ENCODE peak calls at places on chromosomes 12 and 14, in nine cellular contexts. One of them, this sample, is unnamed.

GRCh38 chr14:105484069-105484996 is 2.4 kb upstream of the CRIP1 start:
- DNase-seq in OCI-LY7: no peak
- DNase-seq in pancreas: no peak
- DNase-seq in iPS DF 6.9: no peak
- DNase-seq in CD4-positive, alpha-beta memory T cell: peak; percentile 88
- DNase-seq in GM12878: no peak
- DNase-seq in aorta: peak; percentile 78
- DNase-seq in MM.1S: no peak
- DNase-seq in ovary: no peak
- DNase-seq in this sample: peak; percentile 47

GRCh38 chr12:3185260-3185870 is 108.2 kb downstream of the TSPAN9 start:
- DNase-seq in OCI-LY7: no peak
- DNase-seq in pancreas: no peak
- DNase-seq in iPS DF 6.9: no peak
- DNase-seq in CD4-positive, alpha-beta memory T cell: no peak
- DNase-seq in GM12878: no peak
- DNase-seq in aorta: peak; percentile 77
- DNase-seq in MM.1S: no peak
- DNase-seq in ovary: no peak
- DNase-seq in this sample: no peak

GRCh38 chr12:58465418-58465817 is 454.9 kb downstream of the LRIG3 start:
- DNase-seq in OCI-LY7: no peak
- DNase-seq in pancreas: no peak
- DNase-seq in iPS DF 6.9: no peak
- DNase-seq in CD4-positive, alpha-beta memory T cell: no peak
- DNase-seq in GM12878: no peak
- DNase-seq in aorta: no peak
- DNase-seq in MM.1S: no peak
- DNase-seq in ovary: no peak
- DNase-seq in this sample: no peak

GRCh38 chr14:77590845-77591506 is 25.5 kb downstream of the SPTLC2 start:
- DNase-seq in OCI-LY7: no peak
- DNase-seq in pancreas: no peak
- DNase-seq in iPS DF 6.9: no peak
- DNase-seq in CD4-positive, alpha-beta memory T cell: no peak
- DNase-seq in GM12878: no peak
- DNase-seq in aorta: no peak
- DNase-seq in MM.1S: no peak
- DNase-seq in ovary: no peak
- DNase-seq in this sample: no peak

GRCh38 chr14:23494223-23494622 is 24.7 kb downstream of the NGDN start:
- DNase-seq in OCI-LY7: no peak
- DNase-seq in pancreas: no peak
- DNase-seq in iPS DF 6.9: peak; percentile 78
- DNase-seq in CD4-positive, alpha-beta memory T cell: no peak
- DNase-seq in GM12878: no peak
- DNase-seq in aorta: no peak
- DNase-seq in MM.1S: no peak
- DNase-seq in ovary: no peak
- DNase-seq in this sample: no peak

GRCh38 chr14:65412881-65413738 is 580 bp downstream of the FUT8 start:
- DNase-seq in OCI-LY7: peak; percentile 86
- DNase-seq in pancreas: peak; percentile 28
- DNase-seq in iPS DF 6.9: no peak
- DNase-seq in CD4-positive, alpha-beta memory T cell: peak; percentile 68
- DNase-seq in GM12878: no peak
- DNase-seq in aorta: peak; percentile 85
- DNase-seq in MM.1S: no peak
- DNase-seq in ovary: no peak
- DNase-seq in this sample: peak; percentile 68

GRCh38 chr12:62813031-62813829 is 121.7 kb downstream of the PPM1H start:
- DNase-seq in OCI-LY7: peak; percentile 61
- DNase-seq in pancreas: peak; percentile 40
- DNase-seq in iPS DF 6.9: peak; percentile 60
- DNase-seq in CD4-positive, alpha-beta memory T cell: no peak
- DNase-seq in GM12878: no peak
- DNase-seq in aorta: peak; percentile 79
- DNase-seq in MM.1S: peak; percentile 65
- DNase-seq in ovary: peak; percentile 61
- DNase-seq in this sample: peak; percentile 19

GRCh38 chr12:87384226-87384625 is 645.0 kb downstream of the C12orf50 start:
- DNase-seq in OCI-LY7: no peak
- DNase-seq in pancreas: no peak
- DNase-seq in iPS DF 6.9: no peak
- DNase-seq in CD4-positive, alpha-beta memory T cell: no peak
- DNase-seq in GM12878: no peak
- DNase-seq in aorta: no peak
- DNase-seq in MM.1S: no peak
- DNase-seq in ovary: no peak
- DNase-seq in this sample: no peak

GRCh38 chr12:7479784-7480183 is 23.8 kb downstream of the CD163 start:
- DNase-seq in OCI-LY7: no peak
- DNase-seq in pancreas: no peak
- DNase-seq in iPS DF 6.9: no peak
- DNase-seq in CD4-positive, alpha-beta memory T cell: no peak
- DNase-seq in GM12878: no peak
- DNase-seq in aorta: no peak
- DNase-seq in MM.1S: no peak
- DNase-seq in ovary: no peak
- DNase-seq in this sample: no peak

GRCh38 chr14:91269076-91269991 is 24.8 kb upstream of the GPR68 start:
- DNase-seq in OCI-LY7: no peak
- DNase-seq in pancreas: no peak
- DNase-seq in iPS DF 6.9: no peak
- DNase-seq in CD4-positive, alpha-beta memory T cell: no peak
- DNase-seq in GM12878: no peak
- DNase-seq in aorta: no peak
- DNase-seq in MM.1S: no peak
- DNase-seq in ovary: no peak
- DNase-seq in this sample: no peak

GRCh38 chr12:89247541-89247942 is 104.8 kb downstream of the DUSP6 start:
- DNase-seq in OCI-LY7: no peak
- DNase-seq in pancreas: no peak
- DNase-seq in iPS DF 6.9: peak; percentile 43
- DNase-seq in CD4-positive, alpha-beta memory T cell: no peak
- DNase-seq in GM12878: no peak
- DNase-seq in aorta: no peak
- DNase-seq in MM.1S: no peak
- DNase-seq in ovary: no peak
- DNase-seq in this sample: no peak

GRCh38 chr12:27919671-27920235 is 52.8 kb downstream of the PTHLH start:
- DNase-seq in OCI-LY7: no peak
- DNase-seq in pancreas: no peak
- DNase-seq in iPS DF 6.9: no peak
- DNase-seq in CD4-positive, alpha-beta memory T cell: no peak
- DNase-seq in GM12878: no peak
- DNase-seq in aorta: no peak
- DNase-seq in MM.1S: no peak
- DNase-seq in ovary: no peak
- DNase-seq in this sample: no peak
- H3K4me3 ChIP-seq in OCI-LY7: no peak overlapping the region
- H3K4me3 ChIP-seq in pancreas: no peak overlapping the region
- H3K4me3 ChIP-seq in iPS DF 6.9: no peak overlapping the region
- H3K4me3 ChIP-seq in CD4-positive, alpha-beta memory T cell: no peak overlapping the region
- H3K4me3 ChIP-seq in GM12878: no peak overlapping the region
- H3K4me3 ChIP-seq in aorta: no peak overlapping the region
- H3K4me3 ChIP-seq in MM.1S: no peak overlapping the region
- H3K4me3 ChIP-seq in ovary: no peak overlapping the region
- H3K4me3 ChIP-seq in this sample: no peak overlapping the region

GRCh38 chr14:99497894-99498293 is 16.7 kb downstream of the CCNK start:
- DNase-seq in OCI-LY7: no peak
- DNase-seq in pancreas: no peak
- DNase-seq in iPS DF 6.9: no peak
- DNase-seq in CD4-positive, alpha-beta memory T cell: no peak
- DNase-seq in GM12878: no peak
- DNase-seq in aorta: no peak
- DNase-seq in MM.1S: no peak
- DNase-seq in ovary: no peak
- DNase-seq in this sample: no peak
- H3K36me3 ChIP-seq in OCI-LY7: peaks cover 86% of the 10 kb centered on the region
- H3K36me3 ChIP-seq in pancreas: peaks cover 41% of the 10 kb centered on the region
- H3K36me3 ChIP-seq in iPS DF 6.9: peaks cover 15% of the 10 kb centered on the region
- H3K36me3 ChIP-seq in CD4-positive, alpha-beta memory T cell: peaks cover 87% of the 10 kb centered on the region
- H3K36me3 ChIP-seq in GM12878: peaks cover 49% of the 10 kb centered on the region
- H3K36me3 ChIP-seq in aorta: peaks cover 17% of the 10 kb centered on the region
- H3K36me3 ChIP-seq in MM.1S: no peaks in the 10 kb centered on the region
- H3K36me3 ChIP-seq in ovary: no peaks in the 10 kb centered on the region
- H3K36me3 ChIP-seq in this sample: peaks cover 66% of the 10 kb centered on the region

GRCh38 chr12:131862600-131862993 is 31.8 kb upstream of the ULK1 start:
- DNase-seq in OCI-LY7: no peak
- DNase-seq in pancreas: no peak
- DNase-seq in iPS DF 6.9: no peak
- DNase-seq in CD4-positive, alpha-beta memory T cell: no peak
- DNase-seq in GM12878: no peak
- DNase-seq in aorta: peak; percentile 28
- DNase-seq in MM.1S: no peak
- DNase-seq in ovary: no peak
- DNase-seq in this sample: no peak
- H3K4me1 ChIP-seq in OCI-LY7: no peaks in the 10 kb centered on the region
- H3K4me1 ChIP-seq in pancreas: no peaks in the 10 kb centered on the region
- H3K4me1 ChIP-seq in iPS DF 6.9: peaks cover 6% of the 10 kb centered on the region
- H3K4me1 ChIP-seq in CD4-positive, alpha-beta memory T cell: peaks cover 15% of the 10 kb centered on the region
- H3K4me1 ChIP-seq in GM12878: no peaks in the 10 kb centered on the region
- H3K4me1 ChIP-seq in aorta: no peaks in the 10 kb centered on the region
- H3K4me1 ChIP-seq in MM.1S: no peaks in the 10 kb centered on the region
- H3K4me1 ChIP-seq in ovary: no peaks in the 10 kb centered on the region
- H3K4me1 ChIP-seq in this sample: no peaks in the 10 kb centered on the region

GRCh38 chr12:43750814-43751213 is 7.8 kb downstream of the PUS7L start:
- DNase-seq in OCI-LY7: no peak
- DNase-seq in pancreas: no peak
- DNase-seq in iPS DF 6.9: no peak
- DNase-seq in CD4-positive, alpha-beta memory T cell: no peak
- DNase-seq in GM12878: no peak
- DNase-seq in aorta: no peak
- DNase-seq in MM.1S: no peak
- DNase-seq in ovary: no peak
- DNase-seq in this sample: no peak

GRCh38 chr12:43758728-43759563 is at the start of the genes IRAK4 and PUS7L:
- DNase-seq in OCI-LY7: peak; percentile 99
- DNase-seq in pancreas: peak; percentile 96
- DNase-seq in iPS DF 6.9: peak; percentile 79
- DNase-seq in CD4-positive, alpha-beta memory T cell: peak; percentile 96
- DNase-seq in GM12878: peak; percentile 87
- DNase-seq in aorta: peak; percentile 96
- DNase-seq in MM.1S: peak; percentile 99
- DNase-seq in ovary: peak; percentile 93
- DNase-seq in this sample: peak; percentile 95

GRCh38 chr12:43749016-43749415 is 9.6 kb downstream of the PUS7L start:
- DNase-seq in OCI-LY7: no peak
- DNase-seq in pancreas: no peak
- DNase-seq in iPS DF 6.9: no peak
- DNase-seq in CD4-positive, alpha-beta memory T cell: no peak
- DNase-seq in GM12878: no peak
- DNase-seq in aorta: no peak
- DNase-seq in MM.1S: no peak
- DNase-seq in ovary: no peak
- DNase-seq in this sample: no peak

GRCh38 chr12:43758247-43758727 is 303 bp downstream of the PUS7L start:
- DNase-seq in OCI-LY7: no peak
- DNase-seq in pancreas: no peak
- DNase-seq in iPS DF 6.9: no peak
- DNase-seq in CD4-positive, alpha-beta memory T cell: no peak
- DNase-seq in GM12878: peak; percentile 17
- DNase-seq in aorta: peak; percentile 51
- DNase-seq in MM.1S: peak; percentile 17
- DNase-seq in ovary: no peak
- DNase-seq in this sample: no peak

GRCh38 chr12:43754015-43754414 is 4.6 kb downstream of the PUS7L start:
- DNase-seq in OCI-LY7: no peak
- DNase-seq in pancreas: no peak
- DNase-seq in iPS DF 6.9: no peak
- DNase-seq in CD4-positive, alpha-beta memory T cell: no peak
- DNase-seq in GM12878: no peak
- DNase-seq in aorta: no peak
- DNase-seq in MM.1S: no peak
- DNase-seq in ovary: no peak
- DNase-seq in this sample: no peak
- H3K4me3 ChIP-seq in OCI-LY7: peak overlapping the region; percentile 16
- H3K4me3 ChIP-seq in pancreas: no peak overlapping the region
- H3K4me3 ChIP-seq in iPS DF 6.9: no peak overlapping the region
- H3K4me3 ChIP-seq in CD4-positive, alpha-beta memory T cell: no peak overlapping the region
- H3K4me3 ChIP-seq in GM12878: peak overlapping the region; percentile 2
- H3K4me3 ChIP-seq in aorta: no peak overlapping the region
- H3K4me3 ChIP-seq in MM.1S: no peak overlapping the region
- H3K4me3 ChIP-seq in ovary: no peak overlapping the region
- H3K4me3 ChIP-seq in this sample: no peak overlapping the region